ENCODE peak calls at places on chromosomes 5 and 9, in seven cellular contexts. E, H, Y, S, U, D and P are unnamed samples.

GRCh38 chr9:110148384-110148783 is 59.6 kb downstream of the C9orf152 start:
- DNase-seq in U (no peak), Y (no peak), S (no peak), E (no peak), D (no peak), H (no peak), P (no peak)

GRCh38 chr9:134391319-134392231 is 65.3 kb downstream of the RXRA start:
- DNase-seq in S (no peak), H (no peak), E (no peak), D (no peak), Y (no peak), U (no peak), P (no peak)

GRCh38 chr5:139251281-139251687 is 42.3 kb upstream of the MATR3 start:
- DNase-seq in U (no peak), D (no peak), E (no peak), Y (no peak), S (no peak), H (no peak), P (no peak)

GRCh38 chr5:151298063-151298462 is 5.5 kb downstream of the SLC36A3 start:
- DNase-seq in U (no peak), S (no peak), H (no peak), D (no peak), Y (no peak), E (no peak), P (no peak)

GRCh38 chr9:33221568-33221884 is 18.4 kb upstream of the SPINK4 start:
- DNase-seq in Y (no peak), H (no peak), E (no peak), D (no peak), U (no peak), S (no peak), P (no peak)

GRCh38 chr5:148976569-148977321 is 86.1 kb downstream of the SH3TC2 start:
- DNase-seq in H (no peak), Y (no peak), S (no peak), D (no peak), U (no peak), E (no peak), P (no peak)

GRCh38 chr5:138655530-138656245 is 80.5 kb upstream of the HSPA9 start:
- DNase-seq in E (no peak), D (no peak), H (no peak), U (peak; percentile 68), S (no peak), Y (no peak), P (no peak)

GRCh38 chr9:107215381-107215780 is 67.7 kb upstream of the RAD23B start:
- DNase-seq in U (no peak), S (no peak), H (no peak), Y (no peak), D (no peak), E (no peak), P (no peak)

GRCh38 chr9:137216188-137216965 is 5.7 kb downstream of the RNF208 start:
- DNase-seq in D (no peak), H (no peak), E (no peak), U (no peak), Y (no peak), S (no peak), P (no peak)

GRCh38 chr9:71004196-71004595 is 117.2 kb downstream of the TRPM3 start:
- DNase-seq in D (no peak), U (no peak), Y (no peak), H (no peak), E (no peak), S (no peak), P (no peak)

GRCh38 chr9:33290994-33291397 is 680 bp downstream of the NFX1 start:
- DNase-seq in H (peak; percentile 32), Y (no peak), E (no peak), U (no peak), D (no peak), S (no peak), P (no peak)

GRCh38 chr9:132857031-132857430 is 21.1 kb downstream of the AK8 start:
- DNase-seq in Y (peak; percentile 49), E (peak; percentile 76), H (no peak), D (peak; percentile 86), U (no peak), S (no peak), P (peak; percentile 46)

GRCh38 chr9:4713849-4714248 is 27.2 kb downstream of the AK3 start:
- DNase-seq in D (no peak), U (no peak), E (no peak), Y (no peak), S (no peak), H (no peak), P (no peak)
- H3K36me3 ChIP-seq in D (no peaks in the 10 kb centered on the region), U (peaks cover 10% of the 10 kb centered on the region), E (peaks cover 25% of the 10 kb centered on the region), Y (peaks cover 65% of the 10 kb centered on the region), S (peaks cover 4% of the 10 kb centered on the region), H (peaks cover 18% of the 10 kb centered on the region), P (peaks cover 88% of the 10 kb centered on the region)

DNA sequence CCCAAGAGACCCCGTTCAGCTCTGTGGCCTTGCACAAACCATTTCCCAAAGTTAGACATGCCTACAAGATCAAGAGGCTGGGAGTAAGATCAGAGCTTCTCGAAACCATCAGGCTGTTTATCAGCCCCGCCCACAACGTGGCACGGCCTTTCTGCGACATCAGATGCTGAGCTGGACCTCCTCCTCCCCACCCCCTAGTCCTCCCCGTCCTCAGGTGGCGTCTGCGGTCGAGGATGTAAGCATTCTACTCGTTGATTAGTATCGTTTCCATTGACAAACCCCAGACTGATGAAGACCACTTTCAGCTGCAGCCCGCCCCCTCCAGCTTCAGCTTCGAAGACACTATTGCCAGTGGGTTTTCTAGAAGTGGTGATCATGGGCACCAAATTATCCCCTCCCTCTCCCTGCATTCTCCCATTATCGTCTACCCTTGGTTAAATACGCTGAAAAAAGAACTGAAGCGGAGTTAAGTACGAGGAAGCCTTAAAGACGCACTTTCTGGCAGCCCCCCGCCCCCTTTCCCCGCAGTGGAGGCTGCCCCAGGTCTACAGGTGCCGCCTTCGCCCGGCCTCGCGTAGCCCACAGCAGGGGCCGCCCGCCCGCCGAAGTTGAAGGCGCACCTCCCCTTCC is 1.1 kb downstream of the PPIC start:
- DNase-seq in H (no peak), D (peak; percentile 15), U (peak; percentile 60), E (peak; percentile 85), Y (peak; percentile 69), S (peak; percentile 66), P (peak; percentile 38)
- TF ChIP-seq CTCF in H (peak; percentile 26), D (no peak), U (no peak), E (no peak), Y (no peak), S (no peak), P (no peak)

GRCh38 chr5:87268126-87268969 is 665 bp downstream of the RASA1 start:
- DNase-seq in S (peak; percentile 80), Y (peak; percentile 74), U (peak; percentile 84), E (peak; percentile 79), D (peak; percentile 63), H (no peak), P (peak; percentile 70)
- H3K27ac ChIP-seq in S (peak overlapping the region; percentile 85), Y (peak overlapping the region; percentile 89), U (peak overlapping the region; percentile 69), E (peak overlapping the region; percentile 94), D (peak overlapping the region; percentile 68), H (peak overlapping the region; percentile 81), P (peak overlapping the region; percentile 92)

DNA sequence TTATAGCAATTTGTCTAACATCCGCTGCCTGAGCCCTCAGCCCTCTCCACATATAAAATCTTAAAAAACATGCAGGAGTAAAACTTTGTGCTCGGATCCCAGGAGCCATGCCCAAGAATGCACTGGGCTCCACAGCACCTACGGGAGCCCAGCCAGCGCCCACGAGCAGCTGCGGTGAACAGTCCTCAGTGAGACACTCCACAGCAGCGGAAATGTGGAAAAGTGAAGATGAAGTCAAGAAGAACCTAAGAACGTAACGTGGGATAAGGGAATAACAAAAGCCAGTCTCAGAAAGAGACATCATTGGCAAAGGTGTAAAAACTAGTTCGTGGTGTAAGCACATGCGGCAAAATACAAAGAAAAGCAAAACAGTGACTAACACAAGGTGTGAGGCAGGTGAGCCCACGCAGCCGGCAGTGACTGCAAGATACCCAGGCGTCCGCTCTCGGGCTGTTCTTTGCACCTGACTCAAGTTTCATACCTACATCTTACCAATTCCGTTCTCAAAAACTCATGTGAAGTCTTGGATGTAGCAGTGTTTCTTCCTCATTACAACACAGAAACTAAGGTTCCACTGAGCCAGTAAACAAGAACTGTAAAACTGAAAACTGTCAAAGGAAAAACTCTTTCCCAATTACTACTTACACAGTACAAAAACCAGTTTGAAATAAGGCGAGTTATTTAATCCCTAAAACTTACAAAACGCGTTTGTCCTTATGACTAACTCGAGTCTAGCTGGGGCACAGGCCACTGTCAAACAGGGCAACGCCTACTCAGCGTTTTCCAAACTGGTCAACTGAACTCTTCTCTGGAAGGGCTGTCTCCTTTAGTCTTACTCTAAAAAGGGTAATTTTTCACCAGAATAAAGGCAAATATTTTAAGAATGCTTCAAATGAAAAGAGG is 1.7 kb downstream of the CAMSAP1 start:
- DNase-seq in D (no peak), U (no peak), Y (no peak), S (no peak), E (no peak), H (no peak), P (peak; percentile 35)
- H3K36me3 ChIP-seq in D (no peaks in the 10 kb centered on the region), U (no peaks in the 10 kb centered on the region), Y (no peaks in the 10 kb centered on the region), S (no peaks in the 10 kb centered on the region), E (peaks cover 2% of the 10 kb centered on the region), H (peaks cover 4% of the 10 kb centered on the region), P (no peaks in the 10 kb centered on the region)

GRCh38 chr9:129617167-129617566 is 3.7 kb downstream of the C9orf50 start:
- DNase-seq in S (no peak), H (peak; percentile 54), U (peak; percentile 71), E (no peak), Y (no peak), D (no peak), P (no peak)
- TF ChIP-seq CTCF in S (no peak), H (no peak), U (peak; percentile 72), E (no peak), Y (no peak), D (no peak), P (no peak)

DNA sequence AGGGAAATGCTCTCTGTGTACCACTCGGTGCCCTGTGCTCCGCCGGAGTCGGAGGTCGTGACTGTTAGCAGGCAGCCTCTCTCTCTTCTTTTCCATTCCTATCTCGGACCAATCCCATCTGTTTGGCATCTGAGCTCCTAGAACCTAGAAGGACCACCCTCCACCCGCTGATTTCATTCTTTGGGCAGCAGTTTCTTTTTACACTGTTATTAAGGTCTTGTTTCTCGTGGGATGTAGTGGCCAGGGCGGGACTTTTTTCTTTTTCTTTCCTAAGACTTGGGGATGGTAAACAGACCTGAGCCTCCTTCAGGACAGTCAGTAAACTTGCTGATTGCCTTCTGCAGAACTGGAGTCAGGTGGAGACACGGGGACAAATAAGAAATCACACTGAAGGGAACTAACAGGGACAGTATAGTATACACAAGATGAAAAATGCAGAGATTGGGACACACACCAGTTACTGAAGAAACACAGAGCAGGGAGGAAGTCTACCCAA is 496 bp downstream of the URM1 start:
- DNase-seq in D (no peak), U (no peak), E (no peak), Y (no peak), H (no peak), S (no peak), P (no peak)
- H3K27ac ChIP-seq in D (peak overlapping the region; percentile 75), U (peak overlapping the region; percentile 54), E (peak overlapping the region; percentile 90), Y (peak overlapping the region; percentile 89), H (peak overlapping the region; percentile 63), S (no peak overlapping the region), P (peak overlapping the region; percentile 95)

GRCh38 chr5:146283344-146283761 is 55.3 kb upstream of the POU4F3 start:
- DNase-seq in D (no peak), S (no peak), E (no peak), U (peak; percentile 67), H (peak; percentile 86), Y (no peak), P (no peak)

GRCh38 chr5:146284016-146284415 is 54.6 kb upstream of the POU4F3 start:
- DNase-seq in Y (no peak), S (no peak), H (peak; percentile 25), E (no peak), D (no peak), U (no peak), P (no peak)
- H3K36me3 ChIP-seq in Y (peaks cover 67% of the 10 kb centered on the region), S (no peaks in the 10 kb centered on the region), H (peaks cover 2% of the 10 kb centered on the region), E (peaks cover 15% of the 10 kb centered on the region), D (no peaks in the 10 kb centered on the region), U (peaks cover 21% of the 10 kb centered on the region), P (peaks cover 86% of the 10 kb centered on the region)

GRCh38 chr5:38191693-38192092 is 66.7 kb upstream of the EGFLAM start:
- DNase-seq in E (no peak), Y (no peak), H (no peak), S (no peak), U (no peak), D (no peak), P (no peak)
- TF ChIP-seq CTCF in E (no peak), Y (no peak), H (peak; percentile 5), S (no peak), U (no peak), D (no peak), P (no peak)